ENCODE peak calls at places on chromosomes 3 and 15, in five cellular contexts. One of them, this sample, is unnamed.

GRCh38 chr15:90214553-90215205 is 13.5 kb downstream of the SEMA4B start:
- DNase-seq in GM03348: no peak
- DNase-seq in activated gamma-delta T cell: no peak
- DNase-seq in A549: peak
- DNase-seq in fibroblast of the conjunctiva: no peak
- DNase-seq in this sample: no peak

GRCh38 chr15:60720493-60721231 is 241.7 kb upstream of the ICE2 start:
- DNase-seq in GM03348: no peak
- DNase-seq in activated gamma-delta T cell: no peak
- DNase-seq in A549: no peak
- DNase-seq in fibroblast of the conjunctiva: no peak
- DNase-seq in this sample: no peak

GRCh38 chr3:25045291-25045690 is 382.8 kb upstream of the RARB start:
- DNase-seq in fibroblast of the conjunctiva: no peak
- DNase-seq in A549: no peak
- DNase-seq in activated gamma-delta T cell: no peak
- DNase-seq in GM03348: no peak
- DNase-seq in this sample: no peak

GRCh38 chr3:36763850-36764703 is at the start of gene DCLK3:
- DNase-seq in activated gamma-delta T cell: no peak
- DNase-seq in GM03348: peak
- DNase-seq in A549: no peak
- DNase-seq in fibroblast of the conjunctiva: no peak
- DNase-seq in this sample: no peak

GRCh38 chr3:104952587-104952986 is 414.1 kb upstream of the ALCAM start:
- DNase-seq in GM03348: peak
- DNase-seq in fibroblast of the conjunctiva: peak
- DNase-seq in A549: peak
- DNase-seq in activated gamma-delta T cell: no peak
- DNase-seq in this sample: no peak

GRCh38 chr15:85582719-85583089 is 202.3 kb downstream of the AKAP13 start:
- DNase-seq in GM03348: peak
- DNase-seq in A549: no peak
- DNase-seq in activated gamma-delta T cell: no peak
- DNase-seq in fibroblast of the conjunctiva: no peak
- DNase-seq in this sample: no peak

GRCh38 chr3:12187448-12188327 is 29.0 kb upstream of the TIMP4 start:
- DNase-seq in activated gamma-delta T cell: no peak
- DNase-seq in fibroblast of the conjunctiva: no peak
- DNase-seq in A549: no peak
- DNase-seq in GM03348: peak
- DNase-seq in this sample: no peak

GRCh38 chr3:129827765-129828164 is 65.7 kb downstream of the TMCC1 start:
- DNase-seq in fibroblast of the conjunctiva: no peak
- DNase-seq in A549: no peak
- DNase-seq in activated gamma-delta T cell: no peak
- DNase-seq in GM03348: no peak
- DNase-seq in this sample: no peak

GRCh38 chr15:92884459-92884812 is 15.7 kb upstream of the CHD2 start:
- DNase-seq in GM03348: no peak
- DNase-seq in fibroblast of the conjunctiva: no peak
- DNase-seq in activated gamma-delta T cell: no peak
- DNase-seq in A549: no peak
- DNase-seq in this sample: no peak

GRCh38 chr3:14550651-14551611 is 10.8 kb upstream of the GRIP2 start:
- DNase-seq in GM03348: peak
- DNase-seq in A549: no peak
- DNase-seq in activated gamma-delta T cell: no peak
- DNase-seq in fibroblast of the conjunctiva: no peak
- DNase-seq in this sample: no peak

GRCh38 chr3:114758828-114759709 is 388.0 kb downstream of the ZBTB20 start:
- DNase-seq in A549: no peak
- DNase-seq in GM03348: peak
- DNase-seq in fibroblast of the conjunctiva: peak
- DNase-seq in activated gamma-delta T cell: no peak
- DNase-seq in this sample: peak

GRCh38 chr3:44355634-44356033 is 17.1 kb downstream of the TCAIM start:
- DNase-seq in A549: no peak
- DNase-seq in fibroblast of the conjunctiva: peak
- DNase-seq in GM03348: peak
- DNase-seq in activated gamma-delta T cell: no peak
- DNase-seq in this sample: no peak

GRCh38 chr3:188978772-188979171 is 193.0 kb upstream of the TPRG1 start:
- DNase-seq in A549: peak
- DNase-seq in activated gamma-delta T cell: no peak
- DNase-seq in GM03348: peak
- DNase-seq in fibroblast of the conjunctiva: peak
- DNase-seq in this sample: peak

GRCh38 chr3:153138267-153139210 is 23.5 kb upstream of the RAP2B start:
- DNase-seq in fibroblast of the conjunctiva: peak
- DNase-seq in A549: peak
- DNase-seq in GM03348: peak
- DNase-seq in activated gamma-delta T cell: no peak
- DNase-seq in this sample: peak

GRCh38 chr3:111325160-111325707 is 216.8 kb upstream of the CD96 start:
- DNase-seq in A549: no peak
- DNase-seq in fibroblast of the conjunctiva: no peak
- DNase-seq in GM03348: no peak
- DNase-seq in activated gamma-delta T cell: no peak
- DNase-seq in this sample: no peak

GRCh38 chr3:69865920-69866679 is 126.8 kb downstream of the MITF start:
- DNase-seq in activated gamma-delta T cell: no peak
- DNase-seq in A549: no peak
- DNase-seq in GM03348: no peak
- DNase-seq in fibroblast of the conjunctiva: no peak
- DNase-seq in this sample: no peak

GRCh38 chr3:196414469-196414868 is 17.8 kb downstream of the UBXN7 start:
- DNase-seq in GM03348: no peak
- DNase-seq in A549: no peak
- DNase-seq in fibroblast of the conjunctiva: no peak
- DNase-seq in activated gamma-delta T cell: no peak
- DNase-seq in this sample: no peak

GRCh38 chr3:103127116-103127630 is 692.4 kb downstream of the ZPLD1 start:
- DNase-seq in activated gamma-delta T cell: no peak
- DNase-seq in fibroblast of the conjunctiva: no peak
- DNase-seq in GM03348: no peak
- DNase-seq in A549: no peak
- DNase-seq in this sample: no peak

GRCh38 chr15:74314897-74315438 is 52.5 kb downstream of the CYP11A1 start:
- DNase-seq in GM03348: no peak
- DNase-seq in fibroblast of the conjunctiva: no peak
- DNase-seq in A549: no peak
- DNase-seq in activated gamma-delta T cell: no peak
- DNase-seq in this sample: peak

GRCh38 chr3:149342413-149343340 is 9.2 kb upstream of the TM4SF18 start:
- DNase-seq in activated gamma-delta T cell: no peak
- DNase-seq in fibroblast of the conjunctiva: no peak
- DNase-seq in A549: no peak
- DNase-seq in GM03348: peak
- DNase-seq in this sample: peak

GRCh38 chr15:80991446-80991845 is 1.8 kb upstream of the MESD start:
- DNase-seq in A549: no peak
- DNase-seq in fibroblast of the conjunctiva: peak
- DNase-seq in activated gamma-delta T cell: no peak
- DNase-seq in GM03348: peak
- DNase-seq in this sample: no peak

GRCh38 chr3:53254810-53255359 is 937 bp downstream of the TKT start:
- DNase-seq in GM03348: peak
- DNase-seq in A549: no peak
- DNase-seq in fibroblast of the conjunctiva: peak
- DNase-seq in activated gamma-delta T cell: peak
- DNase-seq in this sample: peak

GRCh38 chr3:63726656-63727055 is 74.2 kb downstream of the SNTN start:
- DNase-seq in A549: no peak
- DNase-seq in activated gamma-delta T cell: no peak
- DNase-seq in fibroblast of the conjunctiva: no peak
- DNase-seq in GM03348: no peak
- DNase-seq in this sample: no peak

GRCh38 chr15:83320831-83321230 is 36.4 kb upstream of the BNC1 start:
- DNase-seq in GM03348: peak
- DNase-seq in A549: no peak
- DNase-seq in fibroblast of the conjunctiva: no peak
- DNase-seq in activated gamma-delta T cell: no peak
- DNase-seq in this sample: no peak

GRCh38 chr15:76012021-76012551 is at the start of gene NRG4:
- DNase-seq in activated gamma-delta T cell: no peak
- DNase-seq in fibroblast of the conjunctiva: no peak
- DNase-seq in GM03348: peak
- DNase-seq in A549: peak
- DNase-seq in this sample: peak

GRCh38 chr3:172625404-172625803 is 85.5 kb downstream of the NCEH1 start:
- DNase-seq in activated gamma-delta T cell: no peak
- DNase-seq in A549: no peak
- DNase-seq in GM03348: peak
- DNase-seq in fibroblast of the conjunctiva: no peak
- DNase-seq in this sample: no peak